ENCODE peak calls at places on chromosomes 13 and 19, in five cellular contexts. One of them, this sample, is unnamed.

GRCh38 chr19:17025361-17025760 is 1.2 kb downstream of the CPAMD8 start:
- DNase-seq in choroid plexus epithelial cell: no peak
- DNase-seq in GM23338: no peak
- DNase-seq in HFF-Myc: no peak
- DNase-seq in GM12865: no peak
- DNase-seq in this sample: no peak

GRCh38 chr19:13847900-13848677 is 28.8 kb upstream of the NANOS3 start:
- DNase-seq in choroid plexus epithelial cell: no peak
- DNase-seq in GM23338: no peak
- DNase-seq in HFF-Myc: no peak
- DNase-seq in GM12865: no peak
- DNase-seq in this sample: no peak

GRCh38 chr13:42883142-42883541 is 101.8 kb downstream of the FAM216B start:
- DNase-seq in choroid plexus epithelial cell: peak
- DNase-seq in GM23338: no peak
- DNase-seq in HFF-Myc: no peak
- DNase-seq in GM12865: no peak
- DNase-seq in this sample: no peak

GRCh38 chr13:71801781-71802180 is 65.2 kb downstream of the DACH1 start:
- DNase-seq in choroid plexus epithelial cell: no peak
- DNase-seq in GM23338: no peak
- DNase-seq in HFF-Myc: no peak
- DNase-seq in GM12865: no peak
- DNase-seq in this sample: no peak

GRCh38 chr13:43227721-43228120 is 204.3 kb downstream of the DNAJC15 start:
- DNase-seq in choroid plexus epithelial cell: no peak
- DNase-seq in GM23338: no peak
- DNase-seq in HFF-Myc: no peak
- DNase-seq in GM12865: no peak
- DNase-seq in this sample: no peak

GRCh38 chr19:57687363-57688010 is 5.7 kb downstream of the ZNF551 start:
- DNase-seq in choroid plexus epithelial cell: no peak
- DNase-seq in GM23338: no peak
- DNase-seq in HFF-Myc: no peak
- DNase-seq in GM12865: no peak
- DNase-seq in this sample: no peak

GRCh38 chr13:108220042-108220441 is 1.9 kb downstream of the ABHD13 start:
- DNase-seq in choroid plexus epithelial cell: no peak
- DNase-seq in GM23338: peak
- DNase-seq in HFF-Myc: no peak
- DNase-seq in GM12865: peak
- DNase-seq in this sample: no peak

GRCh38 chr19:5967994-5968430 is 9.9 kb downstream of the RANBP3 start:
- DNase-seq in choroid plexus epithelial cell: peak
- DNase-seq in GM23338: peak
- DNase-seq in HFF-Myc: peak
- DNase-seq in GM12865: peak
- DNase-seq in this sample: peak

GRCh38 chr19:18940791-18941627 is at the start of gene HOMER3:
- DNase-seq in choroid plexus epithelial cell: peak
- DNase-seq in GM23338: peak
- DNase-seq in HFF-Myc: no peak
- DNase-seq in GM12865: peak
- DNase-seq in this sample: peak

GRCh38 chr19:46984077-46985010 is 35.3 kb upstream of the NPAS1 start:
- DNase-seq in choroid plexus epithelial cell: peak
- DNase-seq in GM23338: no peak
- DNase-seq in HFF-Myc: peak
- DNase-seq in GM12865: no peak
- DNase-seq in this sample: no peak

GRCh38 chr13:113633485-113633873 is 24.5 kb downstream of the ATP4B start:
- DNase-seq in choroid plexus epithelial cell: no peak
- DNase-seq in GM23338: no peak
- DNase-seq in HFF-Myc: no peak
- DNase-seq in GM12865: no peak
- DNase-seq in this sample: no peak

GRCh38 chr13:110551284-110551683 is 10.2 kb downstream of the RAB20 start:
- DNase-seq in choroid plexus epithelial cell: no peak
- DNase-seq in GM23338: no peak
- DNase-seq in HFF-Myc: no peak
- DNase-seq in GM12865: no peak
- DNase-seq in this sample: no peak

GRCh38 chr13:113918981-113919646 is 54.8 kb downstream of the C13orf46 start:
- DNase-seq in choroid plexus epithelial cell: no peak
- DNase-seq in GM23338: no peak
- DNase-seq in HFF-Myc: no peak
- DNase-seq in GM12865: no peak
- DNase-seq in this sample: no peak

GRCh38 chr19:29662604-29663404 is 2.5 kb upstream of the PLEKHF1 start:
- DNase-seq in choroid plexus epithelial cell: peak
- DNase-seq in GM23338: no peak
- DNase-seq in HFF-Myc: no peak
- DNase-seq in GM12865: no peak
- DNase-seq in this sample: no peak

GRCh38 chr19:5719274-5719960 is 529 bp downstream of the LONP1 start:
- DNase-seq in choroid plexus epithelial cell: peak
- DNase-seq in GM23338: peak
- DNase-seq in HFF-Myc: no peak
- DNase-seq in GM12865: peak
- DNase-seq in this sample: no peak

GRCh38 chr19:12353375-12353774 is 12.1 kb downstream of the ZNF442 start:
- DNase-seq in choroid plexus epithelial cell: no peak
- DNase-seq in GM23338: no peak
- DNase-seq in HFF-Myc: no peak
- DNase-seq in GM12865: no peak
- DNase-seq in this sample: no peak

GRCh38 chr13:73837147-73837546 is 297.1 kb downstream of the KLF12 start:
- DNase-seq in choroid plexus epithelial cell: no peak
- DNase-seq in GM23338: no peak
- DNase-seq in HFF-Myc: no peak
- DNase-seq in GM12865: no peak
- DNase-seq in this sample: no peak

GRCh38 chr13:113658836-113659235 is 838 bp upstream of the ATP4B start:
- DNase-seq in choroid plexus epithelial cell: no peak
- DNase-seq in GM23338: no peak
- DNase-seq in HFF-Myc: no peak
- DNase-seq in GM12865: no peak
- DNase-seq in this sample: no peak

GRCh38 chr13:27200413-27201066 is 28.9 kb upstream of the USP12 start:
- DNase-seq in choroid plexus epithelial cell: no peak
- DNase-seq in GM23338: no peak
- DNase-seq in HFF-Myc: no peak
- DNase-seq in GM12865: no peak
- DNase-seq in this sample: no peak

GRCh38 chr19:57830071-57830602 is at the start of gene ZNF587B:
- DNase-seq in choroid plexus epithelial cell: peak
- DNase-seq in GM23338: peak
- DNase-seq in HFF-Myc: peak
- DNase-seq in GM12865: no peak
- DNase-seq in this sample: no peak

GRCh38 chr13:97364827-97365226 is 69.1 kb upstream of the RAP2A start:
- DNase-seq in choroid plexus epithelial cell: no peak
- DNase-seq in GM23338: no peak
- DNase-seq in HFF-Myc: no peak
- DNase-seq in GM12865: no peak
- DNase-seq in this sample: no peak

GRCh38 chr13:79541426-79542049 is 60.6 kb downstream of the NDFIP2 start:
- DNase-seq in choroid plexus epithelial cell: peak
- DNase-seq in GM23338: peak
- DNase-seq in HFF-Myc: peak
- DNase-seq in GM12865: peak
- DNase-seq in this sample: peak

GRCh38 chr19:46732966-46733692 is 12.7 kb upstream of the FKRP start:
- DNase-seq in choroid plexus epithelial cell: peak
- DNase-seq in GM23338: no peak
- DNase-seq in HFF-Myc: no peak
- DNase-seq in GM12865: no peak
- DNase-seq in this sample: no peak

GRCh38 chr13:31896427-31896826 is 135.1 kb upstream of the FRY start:
- DNase-seq in choroid plexus epithelial cell: peak
- DNase-seq in GM23338: no peak
- DNase-seq in HFF-Myc: no peak
- DNase-seq in GM12865: peak
- DNase-seq in this sample: peak

GRCh38 chr13:75195479-75196111 is 286.4 kb downstream of the TBC1D4 start:
- DNase-seq in choroid plexus epithelial cell: peak
- DNase-seq in GM23338: peak
- DNase-seq in HFF-Myc: no peak
- DNase-seq in GM12865: no peak
- DNase-seq in this sample: no peak

GRCh38 chr19:18796239-18796638 is 5.1 kb upstream of the COMP start:
- DNase-seq in choroid plexus epithelial cell: no peak
- DNase-seq in GM23338: no peak
- DNase-seq in HFF-Myc: no peak
- DNase-seq in GM12865: no peak
- DNase-seq in this sample: no peak

GRCh38 chr13:41601718-41602445 is 144.5 kb downstream of the RGCC start:
- DNase-seq in choroid plexus epithelial cell: no peak
- DNase-seq in GM23338: no peak
- DNase-seq in HFF-Myc: peak
- DNase-seq in GM12865: no peak
- DNase-seq in this sample: no peak

GRCh38 chr19:34120846-34121639 is 51.3 kb upstream of the LSM14A start:
- DNase-seq in choroid plexus epithelial cell: peak
- DNase-seq in GM23338: peak
- DNase-seq in HFF-Myc: no peak
- DNase-seq in GM12865: peak
- DNase-seq in this sample: peak

GRCh38 chr13:86810385-86810784 is 860.8 kb upstream of the SLITRK5 start:
- DNase-seq in choroid plexus epithelial cell: no peak
- DNase-seq in GM23338: no peak
- DNase-seq in HFF-Myc: no peak
- DNase-seq in GM12865: no peak
- DNase-seq in this sample: no peak

GRCh38 chr13:110023729-110024645 is 237.6 kb upstream of the IRS2 start:
- DNase-seq in choroid plexus epithelial cell: peak
- DNase-seq in GM23338: no peak
- DNase-seq in HFF-Myc: no peak
- DNase-seq in GM12865: no peak
- DNase-seq in this sample: no peak

GRCh38 chr13:51318876-51319275 is 20.6 kb upstream of the SERPINE3 start:
- DNase-seq in choroid plexus epithelial cell: no peak
- DNase-seq in GM23338: no peak
- DNase-seq in HFF-Myc: no peak
- DNase-seq in GM12865: no peak
- DNase-seq in this sample: no peak

GRCh38 chr13:77623797-77624196 is 73.7 kb upstream of the SLAIN1 start:
- DNase-seq in choroid plexus epithelial cell: no peak
- DNase-seq in GM23338: no peak
- DNase-seq in HFF-Myc: no peak
- DNase-seq in GM12865: no peak
- DNase-seq in this sample: no peak

DNA sequence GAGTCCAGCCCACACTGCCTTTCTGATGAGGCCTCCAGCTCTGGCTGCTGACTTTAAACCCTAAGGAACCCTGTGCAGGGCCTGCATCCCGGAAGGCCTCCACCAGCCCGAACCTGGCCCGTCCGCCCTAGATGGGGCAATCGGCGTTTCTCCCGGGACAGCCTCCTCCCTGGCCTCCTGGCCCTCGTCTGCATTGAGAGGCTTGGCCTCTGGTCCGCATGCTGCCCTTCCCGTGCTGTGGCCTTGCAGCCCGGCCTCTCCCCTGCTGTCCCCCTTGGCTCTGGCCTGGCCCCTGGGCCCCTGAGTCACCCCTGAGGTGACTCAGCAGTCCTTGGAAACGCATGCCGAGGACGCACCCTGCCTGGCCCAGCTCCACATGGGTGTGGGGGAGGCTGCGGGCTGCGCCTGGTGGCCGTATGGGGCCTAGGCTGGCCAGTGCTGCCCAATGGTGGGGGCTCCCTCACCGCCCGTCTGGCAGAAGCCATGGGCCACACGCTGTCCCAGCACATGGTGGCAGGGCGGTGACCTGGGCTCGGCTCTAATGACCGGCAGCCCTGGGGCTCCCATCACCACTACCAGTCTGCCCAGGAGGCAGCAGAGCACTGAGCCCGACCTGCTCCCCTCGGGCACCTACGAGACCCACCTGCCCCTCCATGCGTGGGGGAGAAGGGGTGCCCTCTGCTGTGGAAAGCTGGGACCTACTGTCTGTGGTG is 25.7 kb downstream of the SH3GL1 start:
- DNase-seq in choroid plexus epithelial cell: peak
- DNase-seq in GM23338: no peak
- DNase-seq in HFF-Myc: no peak
- DNase-seq in GM12865: no peak
- DNase-seq in this sample: no peak
- TF ChIP-seq CTCF in choroid plexus epithelial cell: no peak
- TF ChIP-seq CTCF in GM23338: no peak
- TF ChIP-seq CTCF in HFF-Myc: no peak
- TF ChIP-seq CTCF in GM12865: no peak
- TF ChIP-seq CTCF in this sample: no peak

GRCh38 chr13:24149306-24150032 is 11.1 kb upstream of the SPATA13 start:
- DNase-seq in choroid plexus epithelial cell: peak
- DNase-seq in GM23338: no peak
- DNase-seq in HFF-Myc: no peak
- DNase-seq in GM12865: no peak
- DNase-seq in this sample: no peak
- TF ChIP-seq CTCF in choroid plexus epithelial cell: no peak
- TF ChIP-seq CTCF in GM23338: no peak
- TF ChIP-seq CTCF in HFF-Myc: no peak
- TF ChIP-seq CTCF in GM12865: no peak
- TF ChIP-seq CTCF in this sample: no peak

GRCh38 chr19:45103625-45104319 is 10.8 kb downstream of the PPP1R37 start:
- DNase-seq in choroid plexus epithelial cell: no peak
- DNase-seq in GM23338: no peak
- DNase-seq in HFF-Myc: no peak
- DNase-seq in GM12865: no peak
- DNase-seq in this sample: no peak
- TF ChIP-seq CTCF in choroid plexus epithelial cell: peak
- TF ChIP-seq CTCF in GM23338: no peak
- TF ChIP-seq CTCF in HFF-Myc: no peak
- TF ChIP-seq CTCF in GM12865: peak
- TF ChIP-seq CTCF in this sample: no peak

DNA sequence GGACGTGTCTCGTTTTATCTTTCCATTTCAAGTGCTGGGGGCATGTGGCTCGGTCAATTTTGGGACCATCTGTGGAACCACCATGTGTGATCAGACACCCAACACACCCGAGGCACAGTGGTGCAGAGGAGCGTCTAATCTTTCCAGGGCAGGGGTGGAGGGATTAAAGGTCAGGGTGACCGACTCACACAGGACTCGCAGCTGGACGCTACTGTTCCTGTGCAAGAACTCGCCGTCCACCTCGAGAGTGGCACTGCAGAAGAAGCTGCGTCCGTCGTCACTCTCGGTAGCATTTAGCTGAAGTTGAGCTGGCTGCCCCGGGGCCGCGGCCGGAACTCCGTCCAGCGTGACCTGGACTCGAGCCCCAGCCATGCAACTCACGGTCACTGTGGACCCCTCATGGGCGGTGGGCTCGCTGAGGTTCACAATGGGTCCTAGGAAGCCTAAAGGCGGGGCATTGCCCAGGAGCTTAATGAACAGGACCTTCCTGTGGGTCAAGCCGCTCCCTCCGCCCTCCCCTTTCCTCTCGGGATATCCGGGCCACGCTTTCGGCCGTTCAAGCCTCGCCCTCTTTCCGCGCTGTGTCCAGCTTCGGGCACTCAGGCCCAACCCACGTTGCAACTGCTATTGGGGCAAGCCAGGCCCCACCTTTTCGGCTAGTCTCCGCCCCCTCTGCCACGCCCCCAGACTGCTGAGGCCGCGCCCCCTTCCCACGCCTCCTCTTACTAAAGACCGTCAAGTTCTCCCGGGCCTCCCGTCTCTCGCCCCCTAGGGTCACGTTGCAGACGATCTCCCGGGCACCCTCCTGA is 1.2 kb upstream of the RAVER1 start:
- DNase-seq in choroid plexus epithelial cell: peak
- DNase-seq in GM23338: peak
- DNase-seq in HFF-Myc: peak
- DNase-seq in GM12865: peak
- DNase-seq in this sample: no peak
- TF ChIP-seq CTCF in choroid plexus epithelial cell: no peak
- TF ChIP-seq CTCF in GM23338: no peak
- TF ChIP-seq CTCF in HFF-Myc: no peak
- TF ChIP-seq CTCF in GM12865: no peak
- TF ChIP-seq CTCF in this sample: no peak